ENCODE peak calls at places on chromosome 12, in six cellular contexts. Q is brain microvascular endothelial cell, H is osteocyte, E is RWPE1, B is lower lobe of right lung, K is hepatocyte. C is an unnamed sample.

GRCh38 chr12:111788178-111788654 is 21.5 kb downstream of the ALDH2 start:
- DNase-seq in Q (no peak), H (no peak), E (peak; percentile 19), B (no peak), K (peak; percentile 37), C (no peak)

GRCh38 chr12:32548691-32549412 is 130.2 kb upstream of the DNM1L start:
- DNase-seq in Q (peak; percentile 67), H (no peak), E (no peak), B (no peak), K (no peak), C (peak; percentile 68)

GRCh38 chr12:79681008-79681590 is 9.7 kb downstream of the PAWR start:
- DNase-seq in Q (peak; percentile 74), H (no peak), E (no peak), B (no peak), K (no peak), C (peak; percentile 39)

GRCh38 chr12:48966177-48966890 is 5.2 kb downstream of the WNT10B start:
- DNase-seq in Q (no peak), H (no peak), E (no peak), B (no peak), K (no peak), C (no peak)

GRCh38 chr12:48936379-48936979 is 11.2 kb upstream of the FKBP11 start:
- DNase-seq in Q (peak; percentile 63), H (peak; percentile 92), E (peak; percentile 72), B (peak; percentile 75), K (peak; percentile 87), C (peak; percentile 58)

GRCh38 chr12:49689785-49690184 is 17.4 kb downstream of the FMNL3 start:
- DNase-seq in Q (no peak), H (no peak), E (no peak), B (no peak), K (no peak), C (no peak)

GRCh38 chr12:111569363-111570089 is 29.6 kb downstream of the ATXN2 start:
- DNase-seq in Q (no peak), H (no peak), E (no peak), B (no peak), K (no peak), C (no peak)

GRCh38 chr12:24719293-24719721 is 229.6 kb downstream of the BCAT1 start:
- DNase-seq in Q (peak; percentile 72), H (no peak), E (peak; percentile 8), B (no peak), K (no peak), C (no peak)

GRCh38 chr12:3680919-3681594 is 71.9 kb downstream of the CRACR2A start:
- DNase-seq in Q (peak; percentile 24), H (peak; percentile 71), E (no peak), B (no peak), K (peak; percentile 47), C (no peak)
- TF ChIP-seq CTCF in Q (peak; percentile 48), H (no peak), E (no peak), B (no peak), K (peak; percentile 36), C (no peak)

DNA sequence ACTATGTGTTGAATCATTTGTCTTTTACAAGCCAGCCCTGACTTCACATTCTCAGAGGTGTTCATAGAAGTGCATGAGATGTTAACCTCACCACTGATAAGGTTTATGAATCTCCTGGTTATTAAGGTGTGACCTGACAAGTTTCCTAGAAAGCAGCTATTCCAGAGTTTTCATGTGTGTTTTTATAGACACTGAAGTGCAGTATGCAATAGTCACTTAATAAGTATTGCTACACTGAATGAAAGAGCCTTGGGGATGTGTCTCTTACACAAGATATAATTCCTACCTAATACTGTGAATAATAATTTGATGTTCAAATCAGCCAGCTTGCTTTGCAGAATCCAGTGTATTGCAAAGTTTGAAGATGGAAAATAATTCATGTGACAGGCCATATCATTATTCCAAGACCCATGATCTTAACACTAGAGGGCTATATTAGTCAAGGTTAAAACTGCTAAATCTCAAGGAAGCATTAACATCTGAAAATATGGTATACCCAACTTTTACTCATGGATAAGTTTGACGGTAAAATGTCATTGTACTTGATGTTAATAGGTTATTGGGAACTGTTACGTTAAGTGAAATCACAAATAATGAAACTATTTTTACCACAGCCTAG is 13.0 kb downstream of the SLC25A3 start:
- DNase-seq in Q (no peak), H (no peak), E (no peak), B (no peak), K (no peak), C (no peak)
- TF ChIP-seq CTCF in Q (no peak), H (peak; percentile 18), E (peak; percentile 24), B (no peak), K (no peak), C (peak; percentile 36)

GRCh38 chr12:75508159-75508558 is 3.2 kb downstream of the KRR1 start:
- DNase-seq in Q (no peak), H (no peak), E (no peak), B (no peak), K (no peak), C (no peak)

GRCh38 chr12:75503866-75504265 is 7.5 kb downstream of the KRR1 start:
- DNase-seq in Q (no peak), H (no peak), E (no peak), B (no peak), K (no peak), C (no peak)

GRCh38 chr12:75505706-75506312 is 5.6 kb downstream of the KRR1 start:
- DNase-seq in Q (no peak), H (no peak), E (no peak), B (no peak), K (peak; percentile 42), C (peak; percentile 36)

DNA sequence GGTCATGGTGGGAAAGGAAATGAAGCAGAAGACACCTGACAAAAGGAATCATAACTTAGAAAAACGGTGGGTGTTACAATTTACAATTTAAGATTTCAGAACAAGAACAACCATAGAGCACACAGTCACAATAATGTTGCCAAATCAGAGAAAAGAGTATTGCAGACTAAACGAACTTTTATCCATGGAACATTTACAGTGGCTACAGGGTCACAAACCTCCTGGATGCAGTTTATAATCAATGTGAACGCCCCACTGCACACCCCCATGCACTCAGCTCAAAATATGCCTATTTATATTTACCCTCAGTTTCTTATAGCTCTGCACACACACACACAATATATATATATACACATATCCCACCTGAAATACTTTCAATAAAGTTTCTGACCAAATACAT is 8.0 kb downstream of the KRR1 start:
- DNase-seq in Q (no peak), H (no peak), E (no peak), B (no peak), K (no peak), C (no peak)
- TF ChIP-seq CTCF in Q (no peak), H (no peak), E (no peak), B (no peak), K (no peak), C (no peak)

GRCh38 chr12:226401-226800 is 12.4 kb upstream of the SLC6A12 start:
- DNase-seq in Q (no peak), H (no peak), E (no peak), B (no peak), K (no peak), C (no peak)
- TF ChIP-seq CTCF in Q (no peak), H (no peak), E (no peak), B (no peak), K (no peak), C (no peak)

DNA sequence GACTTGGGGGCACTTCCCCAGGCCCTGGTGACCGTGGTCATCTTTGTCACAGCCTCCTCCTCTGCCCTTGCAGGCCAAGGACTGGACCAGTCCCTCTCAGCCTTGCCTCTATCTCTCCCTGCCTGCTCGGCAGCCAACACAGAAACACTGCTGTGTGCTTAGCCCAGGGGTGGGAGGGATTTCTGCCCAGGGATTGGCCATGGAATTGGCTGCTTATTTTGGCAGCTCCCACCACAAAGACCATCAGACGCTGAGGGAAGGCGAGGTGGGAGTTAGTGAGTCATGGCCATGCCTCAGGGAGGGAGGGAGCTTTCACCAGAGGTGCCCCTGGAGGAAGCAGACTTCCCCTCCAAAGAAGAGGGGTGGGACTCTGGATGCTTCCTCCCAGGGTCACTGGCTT is 21.1 kb downstream of the B4GALNT3 start:
- DNase-seq in Q (no peak), H (no peak), E (no peak), B (no peak), K (no peak), C (no peak)
- TF ChIP-seq CTCF in Q (no peak), H (no peak), E (no peak), B (no peak), K (no peak), C (no peak)

GRCh38 chr12:123233505-123234299 is 466 bp downstream of the MTRFR start:
- DNase-seq in Q (no peak), H (no peak), E (no peak), B (no peak), K (peak; percentile 18), C (no peak)

GRCh38 chr12:123231931-123232330 is 1.0 kb downstream of the MPHOSPH9 start:
- DNase-seq in Q (no peak), H (no peak), E (peak; percentile 24), B (no peak), K (no peak), C (no peak)

GRCh38 chr12:123227581-123228258 is 5.2 kb downstream of the MPHOSPH9 start:
- DNase-seq in Q (no peak), H (no peak), E (no peak), B (no peak), K (no peak), C (no peak)

GRCh38 chr12:123232807-123233504 is at the start of the genes MPHOSPH9 and MTRFR:
- DNase-seq in Q (peak; percentile 99), H (peak; percentile 100), E (peak; percentile 100), B (peak; percentile 99), K (peak; percentile 99), C (peak; percentile 100)

DNA sequence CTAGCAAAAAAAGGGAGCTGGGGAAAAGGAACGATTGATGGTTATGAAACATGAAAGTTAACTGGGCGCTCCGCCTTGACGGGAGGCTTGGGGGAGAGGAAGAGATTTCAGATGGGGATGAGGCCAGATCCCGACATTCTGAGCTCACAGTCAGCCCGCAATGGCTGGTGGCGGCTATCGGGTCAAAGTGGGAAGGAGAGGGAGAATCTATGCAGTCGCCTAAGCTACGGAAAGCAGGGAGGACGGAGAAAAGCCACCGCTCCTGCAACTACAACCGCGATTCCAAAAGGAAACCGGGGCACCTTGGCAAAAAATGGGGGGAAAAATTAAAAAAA is 502 bp downstream of the MPHOSPH9 start:
- DNase-seq in Q (peak; percentile 17), H (no peak), E (no peak), B (no peak), K (no peak), C (peak; percentile 7)
- TF ChIP-seq CTCF in Q (no peak), H (no peak), E (no peak), B (no peak), K (no peak), C (no peak)

DNA sequence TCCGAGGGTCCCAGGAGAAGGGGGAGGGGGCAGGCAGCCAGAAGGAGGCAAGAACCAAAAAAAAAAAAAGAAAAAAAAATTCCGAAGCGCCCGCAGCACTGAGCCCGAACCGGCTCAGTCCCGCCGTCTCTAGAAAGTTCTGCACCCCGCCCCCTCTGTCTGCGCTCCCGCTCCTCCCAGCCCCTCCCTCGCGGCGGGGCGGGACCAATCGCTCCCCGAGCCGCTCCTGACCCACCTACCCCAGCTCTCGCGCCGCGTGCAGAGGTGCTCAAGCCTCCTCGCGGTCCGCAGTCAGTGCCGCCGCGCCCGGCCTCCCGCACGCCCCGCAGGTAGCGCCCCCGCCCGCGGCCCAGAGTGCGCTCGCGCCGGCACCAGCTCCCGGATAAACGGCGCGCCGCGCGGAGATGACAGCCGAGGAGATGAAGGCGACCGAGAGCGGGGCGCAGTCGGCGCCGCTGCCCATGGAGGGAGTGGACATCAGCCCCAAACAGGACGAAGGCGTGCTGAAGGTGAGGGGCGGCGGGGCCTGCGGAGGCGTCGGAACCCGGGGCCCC is at the start of gene FKBP4:
- DNase-seq in Q (peak; percentile 61), H (peak; percentile 93), E (peak; percentile 94), B (peak; percentile 92), K (peak; percentile 96), C (peak; percentile 76)
- TF ChIP-seq CTCF in Q (no peak), H (no peak), E (no peak), B (no peak), K (no peak), C (no peak)